ENCODE peak calls at places on chromosome 6, in ten cellular contexts. A is KG1; G is activated T-cell treated with anti-CD3 and anti-CD28 coated beads, Interleukin-2, amount 50 U/mL, for 72 hours; J is naive B cell; T is T-helper 1 cell; L is ecto neural progenitor cell; Y is HuH-7; S is NCI-H187 treated with DMSO at 0.1 percent for 48 hours; E is activated effector memory CD4-positive, alpha-beta T cell treated with anti-CD3 and anti-CD28 coated beads, Interleukin-2, amount 50 U/mL, for 16 hours; N is astrocyte of the spinal cord. I is an unnamed sample.

GRCh38 chr6:166010136-166010535 is 157.5 kb downstream of the TBXT start:
- DNase-seq in G (no peak), E (no peak), A (no peak), N (no peak), J (no peak), L (no peak), S (no peak), Y (no peak), T (no peak), I (no peak)

GRCh38 chr6:142760152-142760551 is 184.8 kb downstream of the HIVEP2 start:
- DNase-seq in A (no peak), S (no peak), Y (no peak), G (no peak), J (no peak), L (no peak), T (no peak), E (no peak), N (peak; percentile 29), I (no peak)

GRCh38 chr6:36793913-36794703 is 45.1 kb downstream of the CPNE5 start:
- DNase-seq in E (no peak), J (no peak), T (no peak), Y (no peak), N (no peak), S (no peak), L (no peak), G (no peak), A (no peak), I (peak; percentile 73)

GRCh38 chr6:56490994-56491393 is 151.7 kb downstream of the DST start:
- DNase-seq in T (no peak), G (no peak), E (no peak), Y (no peak), S (no peak), N (peak; percentile 53), L (no peak), J (no peak), A (no peak), I (no peak)

GRCh38 chr6:118641042-118641441 is 10.3 kb downstream of the CEP85L start:
- DNase-seq in T (no peak), S (no peak), A (no peak), E (no peak), G (no peak), N (no peak), Y (no peak), J (no peak), L (no peak), I (no peak)

GRCh38 chr6:37653933-37654565 is 43.6 kb downstream of the MDGA1 start:
- DNase-seq in L (no peak), Y (peak; percentile 28), E (peak; percentile 72), A (peak; percentile 1), N (peak; percentile 39), J (peak; percentile 24), G (peak; percentile 51), S (no peak), T (no peak), I (peak; percentile 71)

GRCh38 chr6:130961148-130961547 is 101.9 kb downstream of the EPB41L2 start:
- DNase-seq in J (no peak), E (no peak), S (no peak), G (no peak), N (no peak), L (no peak), Y (no peak), T (no peak), A (no peak), I (no peak)

GRCh38 chr6:109339906-109340678 is 42.2 kb downstream of the CD164 start:
- DNase-seq in S (no peak), J (no peak), G (no peak), E (no peak), A (no peak), Y (no peak), T (no peak), L (no peak), N (no peak), I (no peak)

GRCh38 chr6:32085759-32086458 is 23.2 kb downstream of the TNXB start:
- DNase-seq in T (no peak), L (no peak), E (no peak), G (no peak), Y (no peak), A (no peak), S (no peak), N (no peak), J (no peak), I (no peak)

GRCh38 chr6:11404081-11404480 is 133.5 kb upstream of the TMEM170B start:
- DNase-seq in L (no peak), Y (no peak), A (no peak), S (no peak), E (no peak), G (no peak), T (no peak), J (no peak), N (no peak), I (no peak)

GRCh38 chr6:4059115-4059777 is 19.7 kb downstream of the FAM217A start:
- DNase-seq in Y (no peak), L (no peak), S (no peak), E (peak; percentile 78), G (peak; percentile 75), T (no peak), A (peak; percentile 36), J (no peak), N (peak; percentile 87), I (no peak)

GRCh38 chr6:53070808-53071207 is 5.6 kb downstream of the FBXO9 start:
- DNase-seq in A (no peak), L (no peak), J (no peak), E (no peak), G (peak; percentile 28), T (no peak), Y (no peak), N (no peak), S (no peak), I (no peak)

GRCh38 chr6:142367061-142367460 is 65.3 kb downstream of the ADGRG6 start:
- DNase-seq in A (no peak), L (no peak), G (no peak), E (no peak), Y (no peak), S (no peak), J (no peak), N (no peak), T (no peak), I (no peak)

GRCh38 chr6:32967151-32968091 is 973 bp upstream of the BRD2 start:
- DNase-seq in E (peak; percentile 74), A (peak; percentile 56), J (peak; percentile 55), Y (peak; percentile 32), S (no peak), T (no peak), N (peak; percentile 49), G (no peak), L (no peak), I (no peak)

GRCh38 chr6:12776291-12776690 is 59.7 kb downstream of the PHACTR1 start:
- DNase-seq in E (no peak), Y (no peak), L (no peak), A (no peak), T (no peak), S (no peak), G (no peak), J (no peak), N (no peak), I (no peak)

GRCh38 chr6:165231581-165232276 is 77.7 kb downstream of the C6orf118 start:
- DNase-seq in Y (no peak), J (no peak), A (no peak), N (peak; percentile 36), E (no peak), S (no peak), L (no peak), T (no peak), G (no peak), I (no peak)

GRCh38 chr6:56374841-56375369 is 127.5 kb upstream of the COL21A1 start:
- DNase-seq in J (no peak), L (no peak), S (no peak), A (no peak), T (no peak), N (peak; percentile 59), Y (no peak), G (no peak), E (no peak), I (no peak)

GRCh38 chr6:10429638-10430427 is 15.0 kb upstream of the TFAP2A start:
- DNase-seq in T (no peak), E (no peak), Y (no peak), G (no peak), A (peak; percentile 16), J (no peak), N (no peak), L (no peak), S (no peak), I (no peak)

GRCh38 chr6:137185290-137185689 is 11.8 kb upstream of the IL22RA2 start:
- DNase-seq in L (no peak), J (no peak), E (no peak), G (no peak), S (no peak), A (no peak), N (no peak), T (no peak), Y (no peak), I (no peak)

GRCh38 chr6:32298632-32299336 is 72.9 kb downstream of the TSBP1 start:
- DNase-seq in T (no peak), E (no peak), L (no peak), G (no peak), J (no peak), S (no peak), A (no peak), N (no peak), Y (no peak), I (no peak)

GRCh38 chr6:7770111-7770510 is 44.2 kb downstream of the BMP6 start:
- DNase-seq in T (no peak), J (no peak), A (no peak), N (peak; percentile 45), L (no peak), E (no peak), G (no peak), Y (no peak), S (no peak), I (no peak)

I was measured in glutamatergic neuron.